ENCODE peak calls at places on chromosomes 11 and 22, in four cellular contexts. N is cardiac muscle cell, B is BJ, W is AG09309. S is an unnamed sample.

GRCh38 chr11:63620928-63621539 is 6.8 kb upstream of the PLAAT3 start:
- DNase-seq in N (no peak), B (no peak), W (no peak), S (no peak)

GRCh38 chr11:9344046-9344680 is 29.8 kb upstream of the TMEM41B start:
- DNase-seq in N (no peak), B (no peak), W (no peak), S (no peak)

GRCh38 chr11:77771135-77771534 is 49.4 kb downstream of the RSF1 start:
- DNase-seq in N (peak), B (no peak), W (no peak), S (no peak)

GRCh38 chr22:37627545-37627944 is 11.9 kb upstream of the SH3BP1 start:
- DNase-seq in N (no peak), B (no peak), W (no peak), S (no peak)

GRCh38 chr11:1927151-1928037 is 7.9 kb downstream of the TNNT3 start:
- DNase-seq in N (no peak), B (no peak), W (no peak), S (no peak)

GRCh38 chr11:70552441-70553150 is 154.3 kb downstream of the CTTN start:
- DNase-seq in N (no peak), B (no peak), W (no peak), S (no peak)

GRCh38 chr11:77115181-77115611 is 12.6 kb downstream of the OMP start:
- DNase-seq in N (no peak), B (no peak), W (no peak), S (no peak)

GRCh38 chr11:126978911-126979310 is 21.7 kb downstream of the KIRREL3 start:
- DNase-seq in N (no peak), B (no peak), W (no peak), S (no peak)

GRCh38 chr11:128904872-128905344 is 13.8 kb downstream of the KCNJ5 start:
- DNase-seq in N (no peak), B (no peak), W (no peak), S (no peak)

GRCh38 chr11:86955111-86955673 is at the start of gene FZD4:
- DNase-seq in N (peak), B (no peak), W (peak), S (no peak)

GRCh38 chr11:7892751-7893356 is 38.2 kb downstream of the OR10A6 start:
- DNase-seq in N (peak), B (no peak), W (no peak), S (no peak)

DNA sequence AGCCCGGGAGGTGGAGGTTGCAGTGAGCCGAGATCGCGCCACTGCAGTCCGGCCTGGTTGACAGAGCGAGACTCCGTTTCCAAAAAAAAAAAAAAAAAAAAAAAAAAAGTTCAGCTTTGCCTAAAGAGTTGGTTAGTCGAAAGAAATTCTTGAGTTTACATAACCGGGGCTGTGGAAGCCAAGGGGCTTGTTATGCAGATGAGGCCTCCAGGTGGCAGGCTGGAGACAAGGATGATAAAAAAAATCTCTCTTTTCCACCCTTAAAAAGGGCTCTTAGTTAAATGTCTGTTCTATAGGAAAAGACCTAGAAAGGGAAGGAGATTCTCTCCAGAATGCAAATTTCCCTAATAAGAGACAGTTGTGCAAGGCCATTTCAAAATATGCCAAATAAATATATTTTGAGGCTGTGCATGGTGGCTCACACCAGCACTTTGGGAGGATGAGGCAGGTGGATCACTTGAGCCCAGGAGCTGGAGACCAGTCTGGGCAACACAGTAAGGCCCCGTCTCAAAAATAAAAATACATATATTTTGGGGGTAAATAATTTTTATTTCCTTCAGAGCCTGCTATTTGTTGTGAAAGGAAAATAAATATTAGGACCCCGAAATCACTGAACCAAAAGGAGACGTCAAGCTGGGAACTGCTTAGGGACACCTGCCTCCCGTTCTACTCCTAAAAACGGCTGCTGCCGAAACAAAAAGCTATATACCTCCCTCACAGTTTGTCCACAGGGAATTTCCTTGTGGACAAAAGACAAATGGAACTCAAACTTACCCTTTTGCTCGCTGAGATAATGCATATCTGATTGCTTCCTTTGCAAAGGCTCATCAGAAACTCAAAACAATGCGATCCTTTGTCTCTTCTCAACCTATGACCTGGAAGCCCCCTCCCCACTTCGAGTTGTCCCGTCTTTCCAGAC is 2.4 kb upstream of the IFITM2 start:
- DNase-seq in N (peak), B (no peak), W (peak), S (no peak)
- TF ChIP-seq CTCF in N (peak), B (peak), W (peak), S (peak)

GRCh38 chr11:112343368-112344039 is 82.8 kb upstream of the PLET1 start:
- DNase-seq in N (peak), B (no peak), W (no peak), S (no peak)

GRCh38 chr11:112345708-112346107 is 85.0 kb upstream of the PLET1 start:
- DNase-seq in N (no peak), B (no peak), W (no peak), S (no peak)

GRCh38 chr11:112344040-112344413 is 83.4 kb upstream of the PLET1 start:
- DNase-seq in N (no peak), B (no peak), W (no peak), S (no peak)

GRCh38 chr11:112346586-112346985 is 85.9 kb upstream of the PLET1 start:
- DNase-seq in N (no peak), B (no peak), W (no peak), S (no peak)

DNA sequence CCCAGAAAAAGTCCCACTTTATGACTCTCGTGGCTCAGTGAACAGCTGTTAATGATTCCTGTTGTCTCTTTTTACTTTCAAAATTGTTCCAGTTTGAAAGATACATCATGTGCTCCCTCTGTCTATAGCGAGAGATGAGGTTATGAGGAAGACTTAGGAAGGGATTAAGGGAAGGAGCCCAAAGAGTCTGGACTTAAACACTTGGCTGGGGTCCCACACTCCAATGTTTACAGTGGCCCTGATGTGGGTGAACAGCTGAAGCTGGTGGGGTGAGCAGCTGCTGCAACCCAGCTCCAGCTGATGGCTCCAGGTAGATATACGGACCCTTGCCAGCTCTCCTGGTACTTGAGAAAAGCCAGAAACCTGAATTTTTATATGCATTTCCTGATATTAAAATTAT is 84.5 kb upstream of the PLET1 start:
- DNase-seq in N (no peak), B (no peak), W (no peak), S (no peak)
- TF ChIP-seq CTCF in N (no peak), B (no peak), W (no peak), S (no peak)

GRCh38 chr11:94058630-94059029 is 37.5 kb downstream of the HEPHL1 start:
- DNase-seq in N (no peak), B (no peak), W (no peak), S (no peak)
- TF ChIP-seq CTCF in N (no peak), B (no peak), W (no peak), S (no peak)

GRCh38 chr11:84384637-84385227 is 1098.6 kb upstream of the CCDC90B start:
- DNase-seq in N (peak), B (no peak), W (peak), S (peak)
- TF ChIP-seq CTCF in N (peak), B (peak), W (peak), S (peak)

GRCh38 chr11:62233730-62234129 is 8.3 kb upstream of the SCGB1D2 start:
- DNase-seq in N (no peak), B (no peak), W (no peak), S (no peak)
- TF ChIP-seq CTCF in N (no peak), B (no peak), W (peak), S (peak)

GRCh38 chr11:19822531-19822930 is 109.9 kb downstream of the NAV2 start:
- DNase-seq in N (no peak), B (no peak), W (no peak), S (no peak)
- TF ChIP-seq CTCF in N (no peak), B (no peak), W (no peak), S (no peak)

S was measured in epithelial cell of proximal tubule.